ENCODE peak calls at places on chromosomes 1 and 21, in seven cellular contexts. One of them, this sample, is unnamed.

GRCh38 chr1:100496896-100497295 is 41.0 kb upstream of the GPR88 start:
- DNase-seq in progenitor cell of endocrine pancreas: no peak
- DNase-seq in heart right ventricle: no peak
- DNase-seq in fibroblast of mammary gland: no peak
- DNase-seq in CD4-positive, alpha-beta T cell: no peak
- DNase-seq in suprapubic skin: no peak
- DNase-seq in choroid plexus epithelial cell: no peak
- DNase-seq in this sample: no peak

GRCh38 chr1:205480349-205481278 is 23.9 kb upstream of the CDK18 start:
- DNase-seq in progenitor cell of endocrine pancreas: no peak
- DNase-seq in heart right ventricle: no peak
- DNase-seq in fibroblast of mammary gland: no peak
- DNase-seq in CD4-positive, alpha-beta T cell: peak
- DNase-seq in suprapubic skin: no peak
- DNase-seq in choroid plexus epithelial cell: no peak
- DNase-seq in this sample: peak

GRCh38 chr1:33140153-33141149 is 41.4 kb downstream of the TRIM62 start:
- DNase-seq in progenitor cell of endocrine pancreas: no peak
- DNase-seq in heart right ventricle: no peak
- DNase-seq in fibroblast of mammary gland: peak
- DNase-seq in CD4-positive, alpha-beta T cell: no peak
- DNase-seq in suprapubic skin: no peak
- DNase-seq in choroid plexus epithelial cell: peak
- DNase-seq in this sample: no peak

GRCh38 chr1:25795955-25796806 is 3.8 kb upstream of the SELENON start:
- DNase-seq in progenitor cell of endocrine pancreas: no peak
- DNase-seq in heart right ventricle: no peak
- DNase-seq in fibroblast of mammary gland: no peak
- DNase-seq in CD4-positive, alpha-beta T cell: peak
- DNase-seq in suprapubic skin: no peak
- DNase-seq in choroid plexus epithelial cell: no peak
- DNase-seq in this sample: no peak

GRCh38 chr1:211638723-211639122 is 36.7 kb downstream of the NEK2 start:
- DNase-seq in progenitor cell of endocrine pancreas: no peak
- DNase-seq in heart right ventricle: no peak
- DNase-seq in fibroblast of mammary gland: peak
- DNase-seq in CD4-positive, alpha-beta T cell: no peak
- DNase-seq in suprapubic skin: peak
- DNase-seq in choroid plexus epithelial cell: peak
- DNase-seq in this sample: no peak

GRCh38 chr1:230548997-230549396 is 93.3 kb upstream of the COG2 start:
- DNase-seq in progenitor cell of endocrine pancreas: no peak
- DNase-seq in heart right ventricle: no peak
- DNase-seq in fibroblast of mammary gland: no peak
- DNase-seq in CD4-positive, alpha-beta T cell: no peak
- DNase-seq in suprapubic skin: no peak
- DNase-seq in choroid plexus epithelial cell: no peak
- DNase-seq in this sample: no peak

GRCh38 chr21:38769253-38769780 is 36.4 kb upstream of the ETS2 start:
- DNase-seq in progenitor cell of endocrine pancreas: no peak
- DNase-seq in heart right ventricle: no peak
- DNase-seq in fibroblast of mammary gland: peak
- DNase-seq in CD4-positive, alpha-beta T cell: no peak
- DNase-seq in suprapubic skin: no peak
- DNase-seq in choroid plexus epithelial cell: peak
- DNase-seq in this sample: no peak

GRCh38 chr1:79839882-79840281 is 833.4 kb upstream of the ADGRL4 start:
- DNase-seq in progenitor cell of endocrine pancreas: no peak
- DNase-seq in heart right ventricle: no peak
- DNase-seq in fibroblast of mammary gland: no peak
- DNase-seq in CD4-positive, alpha-beta T cell: no peak
- DNase-seq in suprapubic skin: no peak
- DNase-seq in choroid plexus epithelial cell: no peak
- DNase-seq in this sample: no peak

GRCh38 chr1:87410771-87411170 is 82.1 kb downstream of the LMO4 start:
- DNase-seq in progenitor cell of endocrine pancreas: no peak
- DNase-seq in heart right ventricle: peak
- DNase-seq in fibroblast of mammary gland: no peak
- DNase-seq in CD4-positive, alpha-beta T cell: no peak
- DNase-seq in suprapubic skin: no peak
- DNase-seq in choroid plexus epithelial cell: no peak
- DNase-seq in this sample: no peak

GRCh38 chr1:89721351-89721750 is 88.4 kb downstream of the LRRC8C start:
- DNase-seq in progenitor cell of endocrine pancreas: no peak
- DNase-seq in heart right ventricle: no peak
- DNase-seq in fibroblast of mammary gland: peak
- DNase-seq in CD4-positive, alpha-beta T cell: no peak
- DNase-seq in suprapubic skin: no peak
- DNase-seq in choroid plexus epithelial cell: peak
- DNase-seq in this sample: no peak

GRCh38 chr1:119647734-119648619 is at the start of gene ZNF697:
- DNase-seq in progenitor cell of endocrine pancreas: peak
- DNase-seq in heart right ventricle: peak
- DNase-seq in fibroblast of mammary gland: peak
- DNase-seq in CD4-positive, alpha-beta T cell: no peak
- DNase-seq in suprapubic skin: peak
- DNase-seq in choroid plexus epithelial cell: peak
- DNase-seq in this sample: peak

GRCh38 chr1:32525053-32525452 is 14.2 kb upstream of the ZBTB8A start:
- DNase-seq in progenitor cell of endocrine pancreas: no peak
- DNase-seq in heart right ventricle: no peak
- DNase-seq in fibroblast of mammary gland: no peak
- DNase-seq in CD4-positive, alpha-beta T cell: no peak
- DNase-seq in suprapubic skin: no peak
- DNase-seq in choroid plexus epithelial cell: peak
- DNase-seq in this sample: no peak

GRCh38 chr1:40391688-40392145 is 18.2 kb downstream of the SMAP2 start:
- DNase-seq in progenitor cell of endocrine pancreas: no peak
- DNase-seq in heart right ventricle: no peak
- DNase-seq in fibroblast of mammary gland: no peak
- DNase-seq in CD4-positive, alpha-beta T cell: no peak
- DNase-seq in suprapubic skin: no peak
- DNase-seq in choroid plexus epithelial cell: no peak
- DNase-seq in this sample: no peak

GRCh38 chr1:178055093-178055492 is 38.8 kb upstream of the RASAL2 start:
- DNase-seq in progenitor cell of endocrine pancreas: no peak
- DNase-seq in heart right ventricle: peak
- DNase-seq in fibroblast of mammary gland: peak
- DNase-seq in CD4-positive, alpha-beta T cell: no peak
- DNase-seq in suprapubic skin: no peak
- DNase-seq in choroid plexus epithelial cell: no peak
- DNase-seq in this sample: no peak

GRCh38 chr1:98662354-98662665 is 789 bp downstream of the SNX7 start:
- DNase-seq in progenitor cell of endocrine pancreas: no peak
- DNase-seq in heart right ventricle: no peak
- DNase-seq in fibroblast of mammary gland: no peak
- DNase-seq in CD4-positive, alpha-beta T cell: no peak
- DNase-seq in suprapubic skin: no peak
- DNase-seq in choroid plexus epithelial cell: no peak
- DNase-seq in this sample: no peak

GRCh38 chr1:191857600-191857999 is 300.7 kb upstream of the RGS18 start:
- DNase-seq in progenitor cell of endocrine pancreas: no peak
- DNase-seq in heart right ventricle: no peak
- DNase-seq in fibroblast of mammary gland: no peak
- DNase-seq in CD4-positive, alpha-beta T cell: no peak
- DNase-seq in suprapubic skin: no peak
- DNase-seq in choroid plexus epithelial cell: no peak
- DNase-seq in this sample: no peak

GRCh38 chr1:111441573-111442192 is 7.4 kb downstream of the WDR77 start:
- DNase-seq in progenitor cell of endocrine pancreas: peak
- DNase-seq in heart right ventricle: no peak
- DNase-seq in fibroblast of mammary gland: peak
- DNase-seq in CD4-positive, alpha-beta T cell: peak
- DNase-seq in suprapubic skin: no peak
- DNase-seq in choroid plexus epithelial cell: peak
- DNase-seq in this sample: no peak

GRCh38 chr1:97489834-97490233 is 431.0 kb downstream of the DPYD start:
- DNase-seq in progenitor cell of endocrine pancreas: no peak
- DNase-seq in heart right ventricle: no peak
- DNase-seq in fibroblast of mammary gland: peak
- DNase-seq in CD4-positive, alpha-beta T cell: no peak
- DNase-seq in suprapubic skin: no peak
- DNase-seq in choroid plexus epithelial cell: peak
- DNase-seq in this sample: no peak

DNA sequence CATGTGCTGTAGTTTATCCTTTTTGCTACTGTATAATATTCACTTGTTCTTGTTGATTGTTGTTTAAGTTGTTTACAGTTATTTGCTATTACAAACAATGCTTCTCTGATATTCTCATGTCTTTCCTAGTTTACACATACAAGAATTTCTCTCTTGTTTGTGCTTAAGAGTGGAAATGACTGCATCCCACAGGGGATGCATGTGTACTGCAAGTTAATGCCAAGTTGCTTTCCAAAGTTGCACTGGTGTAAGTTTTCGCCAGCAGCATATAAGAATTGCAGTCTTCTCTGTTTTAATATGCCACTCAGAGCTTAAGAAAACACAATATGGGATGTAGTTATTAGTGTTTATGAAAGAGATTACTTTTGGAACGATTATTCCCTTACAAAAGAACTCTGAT is 97.7 kb downstream of the NEK7 start:
- DNase-seq in progenitor cell of endocrine pancreas: no peak
- DNase-seq in heart right ventricle: no peak
- DNase-seq in fibroblast of mammary gland: no peak
- DNase-seq in CD4-positive, alpha-beta T cell: no peak
- DNase-seq in suprapubic skin: no peak
- DNase-seq in choroid plexus epithelial cell: peak
- DNase-seq in this sample: no peak
- TF ChIP-seq CTCF in progenitor cell of endocrine pancreas: peak
- TF ChIP-seq CTCF in heart right ventricle: no peak
- TF ChIP-seq CTCF in fibroblast of mammary gland: peak
- TF ChIP-seq CTCF in CD4-positive, alpha-beta T cell: no peak
- TF ChIP-seq CTCF in suprapubic skin: no peak
- TF ChIP-seq CTCF in choroid plexus epithelial cell: peak
- TF ChIP-seq CTCF in this sample: no peak

DNA sequence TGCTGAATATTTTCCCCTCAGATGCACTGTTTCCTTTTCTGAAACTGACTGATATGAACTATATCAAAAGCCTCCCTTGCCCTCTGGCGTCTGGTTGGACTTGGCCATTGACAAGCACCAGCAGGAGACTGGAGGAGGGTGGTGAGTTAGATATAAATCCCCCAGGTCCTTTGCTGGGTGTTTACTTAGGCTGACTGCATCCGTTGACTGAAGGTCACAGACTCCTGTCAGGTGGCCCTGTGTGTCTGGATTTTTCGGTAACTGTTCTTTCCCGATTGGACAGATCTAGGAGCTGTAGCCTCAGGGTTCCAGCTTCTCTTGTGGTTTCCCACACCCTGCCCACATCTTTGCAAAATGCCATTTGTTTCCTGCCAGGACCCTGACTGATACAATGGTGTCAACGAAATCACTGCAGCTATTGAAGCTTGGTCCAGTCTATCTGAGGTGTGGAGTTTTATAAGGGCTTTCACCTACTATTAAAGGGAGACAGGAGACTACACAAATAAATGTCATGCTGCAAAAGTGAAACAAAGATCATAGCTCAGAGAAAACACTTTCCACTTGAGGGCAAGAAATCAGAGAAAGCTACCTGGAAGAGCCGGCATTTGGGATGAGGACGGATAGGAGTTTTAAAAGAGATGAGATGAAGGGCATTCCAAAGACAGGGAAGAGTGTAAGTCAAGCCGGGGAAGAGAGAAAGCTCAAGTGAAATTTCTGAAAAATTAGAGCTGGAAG is 1.5 kb upstream of the MAGI3 start:
- DNase-seq in progenitor cell of endocrine pancreas: no peak
- DNase-seq in heart right ventricle: peak
- DNase-seq in fibroblast of mammary gland: no peak
- DNase-seq in CD4-positive, alpha-beta T cell: no peak
- DNase-seq in suprapubic skin: no peak
- DNase-seq in choroid plexus epithelial cell: no peak
- DNase-seq in this sample: no peak
- TF ChIP-seq CTCF in progenitor cell of endocrine pancreas: no peak
- TF ChIP-seq CTCF in heart right ventricle: peak
- TF ChIP-seq CTCF in fibroblast of mammary gland: no peak
- TF ChIP-seq CTCF in CD4-positive, alpha-beta T cell: no peak
- TF ChIP-seq CTCF in suprapubic skin: no peak
- TF ChIP-seq CTCF in choroid plexus epithelial cell: peak
- TF ChIP-seq CTCF in this sample: no peak

DNA sequence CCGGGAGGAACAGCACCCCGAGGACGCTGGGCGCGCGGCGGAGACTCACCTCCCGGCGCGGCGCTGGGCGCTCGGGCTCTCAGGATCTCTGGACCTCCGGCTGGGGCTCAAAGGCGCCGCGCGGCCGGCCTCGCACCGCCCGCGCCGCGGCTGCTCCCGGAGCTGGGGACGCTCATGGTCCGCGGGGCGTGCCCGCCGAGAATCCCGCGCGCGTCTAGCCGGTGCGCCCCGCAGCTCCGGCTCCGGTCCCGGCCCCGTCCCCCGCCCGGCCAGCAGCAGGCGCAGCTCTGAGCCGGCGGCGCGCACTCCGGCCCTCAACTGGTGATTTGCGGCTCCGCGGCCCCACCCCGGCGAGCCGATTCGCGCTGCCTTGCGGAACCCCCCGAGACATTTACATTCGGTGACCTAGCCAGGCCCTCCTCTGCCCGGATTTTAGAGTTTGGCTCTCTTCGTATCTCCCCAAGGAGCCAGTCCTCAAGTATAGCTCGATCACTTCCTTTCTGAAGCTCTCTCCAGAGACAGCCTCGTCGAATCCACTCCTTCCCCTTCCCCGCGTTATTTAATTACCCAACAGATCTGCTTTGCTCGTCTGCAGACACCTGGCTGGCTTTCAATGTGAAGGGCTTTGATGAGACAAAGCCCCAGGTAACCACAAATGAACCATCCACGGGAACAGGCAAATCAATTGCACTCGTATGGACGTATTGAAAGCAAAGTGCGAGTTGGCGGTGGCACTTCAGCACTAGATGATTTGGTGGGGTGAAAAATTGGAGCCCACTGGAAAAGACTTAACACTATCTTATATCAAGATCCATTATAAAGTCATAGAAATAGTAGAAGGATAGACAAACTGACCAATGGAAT is at the start of gene BCAR3:
- DNase-seq in progenitor cell of endocrine pancreas: peak
- DNase-seq in heart right ventricle: peak
- DNase-seq in fibroblast of mammary gland: peak
- DNase-seq in CD4-positive, alpha-beta T cell: no peak
- DNase-seq in suprapubic skin: no peak
- DNase-seq in choroid plexus epithelial cell: peak
- DNase-seq in this sample: peak
- TF ChIP-seq CTCF in progenitor cell of endocrine pancreas: peak
- TF ChIP-seq CTCF in heart right ventricle: peak
- TF ChIP-seq CTCF in fibroblast of mammary gland: no peak
- TF ChIP-seq CTCF in CD4-positive, alpha-beta T cell: no peak
- TF ChIP-seq CTCF in suprapubic skin: peak
- TF ChIP-seq CTCF in choroid plexus epithelial cell: peak
- TF ChIP-seq CTCF in this sample: no peak

DNA sequence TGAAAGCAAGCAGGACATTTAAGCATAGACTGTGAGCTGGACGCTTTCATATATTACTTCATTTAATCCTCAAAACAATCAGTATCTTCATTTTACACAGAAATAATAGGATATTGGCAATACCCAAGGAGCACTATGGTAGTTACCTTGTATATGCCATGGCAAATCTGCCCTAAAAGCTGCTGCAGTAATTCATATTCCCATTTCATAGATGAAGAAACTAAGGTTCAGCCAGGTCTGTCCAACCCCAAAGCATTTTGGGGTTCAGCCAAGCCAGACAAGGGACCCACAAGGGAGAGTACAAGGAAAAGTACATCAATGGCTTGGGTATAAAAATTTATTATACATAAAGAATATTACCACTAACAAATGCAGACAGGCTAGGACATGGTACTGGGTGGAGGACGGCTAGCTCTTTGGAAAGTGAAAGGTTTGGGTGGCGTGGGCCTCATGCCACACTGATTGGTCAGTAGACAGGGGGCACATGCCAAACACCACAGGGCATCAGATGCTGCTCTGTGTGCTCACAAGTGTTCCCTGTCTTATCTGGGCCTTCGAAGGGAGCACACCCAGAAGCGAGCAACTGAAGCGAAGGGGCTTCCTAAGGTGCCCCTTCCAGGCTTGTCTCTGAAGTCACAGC is 23.9 kb upstream of the PTAFR start:
- DNase-seq in progenitor cell of endocrine pancreas: no peak
- DNase-seq in heart right ventricle: no peak
- DNase-seq in fibroblast of mammary gland: no peak
- DNase-seq in CD4-positive, alpha-beta T cell: no peak
- DNase-seq in suprapubic skin: no peak
- DNase-seq in choroid plexus epithelial cell: no peak
- DNase-seq in this sample: no peak
- TF ChIP-seq CTCF in progenitor cell of endocrine pancreas: no peak
- TF ChIP-seq CTCF in heart right ventricle: no peak
- TF ChIP-seq CTCF in fibroblast of mammary gland: no peak
- TF ChIP-seq CTCF in CD4-positive, alpha-beta T cell: no peak
- TF ChIP-seq CTCF in suprapubic skin: no peak
- TF ChIP-seq CTCF in choroid plexus epithelial cell: no peak
- TF ChIP-seq CTCF in this sample: no peak